ENCODE peak calls at places on chromosomes 6 and 20, in six cellular contexts. One of them, this sample, is unnamed.

GRCh38 chr6:75094614-75095321 is 111.1 kb downstream of the COL12A1 start:
- DNase-seq in HepG2: no peak
- DNase-seq in WTC11: no peak
- DNase-seq in K562: no peak
- DNase-seq in endothelial cell of umbilical vein: no peak
- DNase-seq in H1: no peak
- DNase-seq in this sample: no peak

GRCh38 chr6:29744621-29745020 is 21.4 kb downstream of the HLA-F start:
- DNase-seq in WTC11: no peak
- DNase-seq in endothelial cell of umbilical vein: no peak
- DNase-seq in HepG2: no peak
- DNase-seq in H1: no peak
- DNase-seq in K562: no peak
- DNase-seq in this sample: no peak

GRCh38 chr20:46852313-46852712 is 42.3 kb upstream of the EYA2 start:
- DNase-seq in HepG2: no peak
- DNase-seq in WTC11: no peak
- DNase-seq in endothelial cell of umbilical vein: no peak
- DNase-seq in H1: no peak
- DNase-seq in K562: no peak
- DNase-seq in this sample: no peak

GRCh38 chr6:36659271-36659670 is 19.2 kb upstream of the CDKN1A start:
- DNase-seq in K562: no peak
- DNase-seq in H1: no peak
- DNase-seq in HepG2: no peak
- DNase-seq in WTC11: no peak
- DNase-seq in endothelial cell of umbilical vein: no peak
- DNase-seq in this sample: no peak

GRCh38 chr20:46992640-46993035 is 98.0 kb downstream of the EYA2 start:
- DNase-seq in H1: no peak
- DNase-seq in HepG2: no peak
- DNase-seq in WTC11: no peak
- DNase-seq in endothelial cell of umbilical vein: no peak
- DNase-seq in K562: no peak
- DNase-seq in this sample: no peak

GRCh38 chr20:64033981-64034493 is 1.9 kb upstream of the C20orf204 start:
- DNase-seq in endothelial cell of umbilical vein: no peak
- DNase-seq in K562: no peak
- DNase-seq in WTC11: no peak
- DNase-seq in HepG2: no peak
- DNase-seq in H1: no peak
- DNase-seq in this sample: no peak

GRCh38 chr6:151387581-151387980 is 3.8 kb downstream of the ZBTB2 start:
- DNase-seq in K562: no peak
- DNase-seq in endothelial cell of umbilical vein: no peak
- DNase-seq in WTC11: no peak
- DNase-seq in H1: no peak
- DNase-seq in HepG2: no peak
- DNase-seq in this sample: no peak

GRCh38 chr20:58008413-58008812 is 220.0 kb downstream of the ANKRD60 start:
- DNase-seq in HepG2: no peak
- DNase-seq in K562: no peak
- DNase-seq in WTC11: no peak
- DNase-seq in H1: no peak
- DNase-seq in endothelial cell of umbilical vein: no peak
- DNase-seq in this sample: no peak

GRCh38 chr6:137283940-137284910 is 65.0 kb upstream of the IFNGR1 start:
- DNase-seq in HepG2: peak
- DNase-seq in endothelial cell of umbilical vein: no peak
- DNase-seq in H1: no peak
- DNase-seq in K562: no peak
- DNase-seq in WTC11: no peak
- DNase-seq in this sample: no peak

GRCh38 chr20:57079016-57080005 is 187.1 kb downstream of the BMP7 start:
- DNase-seq in HepG2: no peak
- DNase-seq in H1: no peak
- DNase-seq in endothelial cell of umbilical vein: no peak
- DNase-seq in WTC11: no peak
- DNase-seq in K562: no peak
- DNase-seq in this sample: no peak

GRCh38 chr20:10323729-10324128 is 105.1 kb downstream of the SNAP25 start:
- DNase-seq in endothelial cell of umbilical vein: no peak
- DNase-seq in HepG2: no peak
- DNase-seq in K562: no peak
- DNase-seq in WTC11: no peak
- DNase-seq in H1: no peak
- DNase-seq in this sample: no peak

GRCh38 chr6:7389451-7390217 is at the start of the genes CAGE1 and RIOK1:
- DNase-seq in endothelial cell of umbilical vein: peak
- DNase-seq in H1: peak
- DNase-seq in WTC11: peak
- DNase-seq in K562: peak
- DNase-seq in HepG2: peak
- DNase-seq in this sample: peak

GRCh38 chr20:41180599-41181333 is 43.4 kb downstream of the PLCG1 start:
- DNase-seq in WTC11: peak
- DNase-seq in H1: peak
- DNase-seq in HepG2: peak
- DNase-seq in K562: no peak
- DNase-seq in endothelial cell of umbilical vein: no peak
- DNase-seq in this sample: no peak

GRCh38 chr6:31655349-31656237 is at the start of gene APOM:
- DNase-seq in endothelial cell of umbilical vein: no peak
- DNase-seq in WTC11: no peak
- DNase-seq in HepG2: peak
- DNase-seq in K562: no peak
- DNase-seq in H1: no peak
- DNase-seq in this sample: no peak

GRCh38 chr6:31651602-31652191 is 764 bp downstream of the BAG6 start:
- DNase-seq in HepG2: peak
- DNase-seq in endothelial cell of umbilical vein: peak
- DNase-seq in WTC11: peak
- DNase-seq in K562: no peak
- DNase-seq in H1: no peak
- DNase-seq in this sample: peak

GRCh38 chr6:31657406-31658157 is 1.9 kb downstream of the APOM start:
- DNase-seq in K562: no peak
- DNase-seq in WTC11: no peak
- DNase-seq in endothelial cell of umbilical vein: no peak
- DNase-seq in HepG2: no peak
- DNase-seq in H1: no peak
- DNase-seq in this sample: no peak

GRCh38 chr6:31654574-31655348 is 933 bp upstream of the APOM start:
- DNase-seq in K562: no peak
- DNase-seq in WTC11: no peak
- DNase-seq in H1: no peak
- DNase-seq in HepG2: peak
- DNase-seq in endothelial cell of umbilical vein: no peak
- DNase-seq in this sample: no peak

GRCh38 chr6:31652925-31653724 is 664 bp upstream of the BAG6 start:
- DNase-seq in HepG2: peak
- DNase-seq in H1: no peak
- DNase-seq in endothelial cell of umbilical vein: no peak
- DNase-seq in K562: peak
- DNase-seq in WTC11: peak
- DNase-seq in this sample: no peak
- TF ChIP-seq CTCF in HepG2: peak
- TF ChIP-seq CTCF in H1: no peak
- TF ChIP-seq CTCF in endothelial cell of umbilical vein: no peak
- TF ChIP-seq CTCF in K562: peak
- TF ChIP-seq CTCF in WTC11: no peak
- TF ChIP-seq CTCF in this sample: no peak

GRCh38 chr6:97113170-97113569 is 169.8 kb downstream of the MMS22L start:
- DNase-seq in K562: no peak
- DNase-seq in WTC11: no peak
- DNase-seq in H1: no peak
- DNase-seq in HepG2: no peak
- DNase-seq in endothelial cell of umbilical vein: no peak
- DNase-seq in this sample: no peak

GRCh38 chr6:97110149-97110548 is 172.9 kb downstream of the MMS22L start:
- DNase-seq in HepG2: no peak
- DNase-seq in WTC11: no peak
- DNase-seq in endothelial cell of umbilical vein: no peak
- DNase-seq in H1: no peak
- DNase-seq in K562: no peak
- DNase-seq in this sample: no peak

GRCh38 chr6:97114645-97115044 is 168.4 kb downstream of the MMS22L start:
- DNase-seq in WTC11: no peak
- DNase-seq in HepG2: no peak
- DNase-seq in endothelial cell of umbilical vein: no peak
- DNase-seq in H1: no peak
- DNase-seq in K562: no peak
- DNase-seq in this sample: no peak

GRCh38 chr6:97111243-97111642 is 171.8 kb downstream of the MMS22L start:
- DNase-seq in HepG2: no peak
- DNase-seq in H1: no peak
- DNase-seq in endothelial cell of umbilical vein: no peak
- DNase-seq in WTC11: no peak
- DNase-seq in K562: no peak
- DNase-seq in this sample: no peak

GRCh38 chr6:97110626-97111025 is 172.4 kb downstream of the MMS22L start:
- DNase-seq in endothelial cell of umbilical vein: no peak
- DNase-seq in H1: no peak
- DNase-seq in HepG2: no peak
- DNase-seq in WTC11: no peak
- DNase-seq in K562: no peak
- DNase-seq in this sample: no peak
- TF ChIP-seq JUN in endothelial cell of umbilical vein: no peak
- TF ChIP-seq JUN in H1: no peak
- TF ChIP-seq JUN in HepG2: no peak
- TF ChIP-seq JUN in WTC11: no peak
- TF ChIP-seq JUN in K562: no peak
- TF ChIP-seq JUN in this sample: no peak

DNA sequence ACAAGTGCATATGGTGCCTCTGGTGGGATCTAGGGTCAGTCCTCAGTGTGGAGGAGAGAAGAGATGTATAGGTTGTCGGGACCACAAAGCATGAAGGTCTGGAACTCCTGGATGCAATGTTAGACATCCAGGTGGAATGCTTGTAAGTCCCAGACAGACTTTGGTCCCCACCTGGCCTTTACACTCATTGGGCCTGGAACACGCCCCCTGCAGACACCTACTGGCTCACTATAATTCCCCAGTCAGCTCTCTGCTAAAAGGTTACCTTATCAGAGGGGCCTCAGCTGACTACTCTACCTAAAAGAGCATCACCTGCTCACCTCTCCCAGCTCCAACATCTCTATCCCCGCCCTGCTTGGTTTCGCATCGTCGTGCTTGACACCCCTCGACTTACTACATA is 41.7 kb upstream of the SIRPA start:
- DNase-seq in H1: no peak
- DNase-seq in HepG2: no peak
- DNase-seq in K562: no peak
- DNase-seq in WTC11: no peak
- DNase-seq in endothelial cell of umbilical vein: no peak
- DNase-seq in this sample: no peak
- TF ChIP-seq CTCF in H1: peak
- TF ChIP-seq CTCF in HepG2: peak
- TF ChIP-seq CTCF in K562: no peak
- TF ChIP-seq CTCF in WTC11: no peak
- TF ChIP-seq CTCF in endothelial cell of umbilical vein: no peak
- TF ChIP-seq CTCF in this sample: no peak

GRCh38 chr6:78597966-78598365 is 269.4 kb upstream of the IRAK1BP1 start:
- DNase-seq in HepG2: no peak
- DNase-seq in H1: no peak
- DNase-seq in K562: no peak
- DNase-seq in endothelial cell of umbilical vein: peak
- DNase-seq in WTC11: no peak
- DNase-seq in this sample: no peak

GRCh38 chr6:78598966-78599365 is 268.4 kb upstream of the IRAK1BP1 start:
- DNase-seq in H1: no peak
- DNase-seq in endothelial cell of umbilical vein: peak
- DNase-seq in K562: no peak
- DNase-seq in HepG2: no peak
- DNase-seq in WTC11: no peak
- DNase-seq in this sample: peak

GRCh38 chr6:78594667-78595051 is 272.7 kb upstream of the IRAK1BP1 start:
- DNase-seq in HepG2: no peak
- DNase-seq in K562: no peak
- DNase-seq in WTC11: no peak
- DNase-seq in H1: no peak
- DNase-seq in endothelial cell of umbilical vein: no peak
- DNase-seq in this sample: peak

GRCh38 chr6:78593898-78594666 is 273.3 kb upstream of the IRAK1BP1 start:
- DNase-seq in endothelial cell of umbilical vein: no peak
- DNase-seq in HepG2: no peak
- DNase-seq in H1: no peak
- DNase-seq in K562: no peak
- DNase-seq in WTC11: no peak
- DNase-seq in this sample: no peak

DNA sequence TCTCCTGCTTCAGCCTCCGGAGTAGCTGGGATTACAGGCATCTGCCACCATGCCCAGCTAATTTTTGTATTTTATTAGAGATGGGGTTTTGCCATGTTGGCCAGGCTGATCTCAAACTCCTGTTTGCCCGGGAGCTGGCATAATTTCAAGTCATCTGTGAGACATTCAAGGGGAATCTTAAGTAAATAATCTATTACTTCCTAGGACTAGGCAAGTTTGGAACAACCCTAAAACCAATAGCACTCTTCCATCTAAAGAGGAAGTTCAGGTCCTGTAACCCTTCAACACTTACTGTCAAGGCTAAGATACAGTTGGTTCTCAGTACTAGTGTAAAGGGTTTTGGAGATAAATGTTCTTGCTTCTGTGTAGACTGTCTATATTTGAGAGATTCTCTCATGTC is 267.8 kb upstream of the IRAK1BP1 start:
- DNase-seq in endothelial cell of umbilical vein: peak
- DNase-seq in HepG2: no peak
- DNase-seq in H1: no peak
- DNase-seq in WTC11: no peak
- DNase-seq in K562: no peak
- DNase-seq in this sample: no peak
- TF ChIP-seq JUN in endothelial cell of umbilical vein: no peak
- TF ChIP-seq JUN in HepG2: no peak
- TF ChIP-seq JUN in H1: no peak
- TF ChIP-seq JUN in WTC11: no peak
- TF ChIP-seq JUN in K562: no peak
- TF ChIP-seq JUN in this sample: no peak